ENCODE peak calls at places on chromosomes 5 and 9, in five cellular contexts. One of them, this sample, is unnamed.

GRCh38 chr5:68460147-68460760 is 244.7 kb downstream of the PIK3R1 start:
- DNase-seq in GM19239: peak
- DNase-seq in AG20443: peak
- DNase-seq in left lobe of liver: no peak
- DNase-seq in GM23248: peak
- DNase-seq in this sample: peak

GRCh38 chr5:149459891-149460290 is 80.8 kb upstream of the IL17B start:
- DNase-seq in GM19239: no peak
- DNase-seq in AG20443: no peak
- DNase-seq in left lobe of liver: no peak
- DNase-seq in GM23248: no peak
- DNase-seq in this sample: no peak

GRCh38 chr5:134873987-134874830 is at the start of gene TXNDC15:
- DNase-seq in GM19239: peak
- DNase-seq in AG20443: peak
- DNase-seq in left lobe of liver: peak
- DNase-seq in GM23248: peak
- DNase-seq in this sample: peak

GRCh38 chr5:162128117-162128516 is 60.5 kb downstream of the GABRG2 start:
- DNase-seq in GM19239: no peak
- DNase-seq in AG20443: no peak
- DNase-seq in left lobe of liver: no peak
- DNase-seq in GM23248: no peak
- DNase-seq in this sample: no peak

GRCh38 chr9:71628247-71628646 is 140.1 kb downstream of the CEMIP2 start:
- DNase-seq in GM19239: no peak
- DNase-seq in AG20443: peak
- DNase-seq in left lobe of liver: no peak
- DNase-seq in GM23248: peak
- DNase-seq in this sample: peak

GRCh38 chr5:112594060-112594850 is 143.4 kb upstream of the APC start:
- DNase-seq in GM19239: no peak
- DNase-seq in AG20443: peak
- DNase-seq in left lobe of liver: no peak
- DNase-seq in GM23248: peak
- DNase-seq in this sample: no peak

GRCh38 chr9:129635099-129635803 is 6.7 kb downstream of the ASB6 start:
- DNase-seq in GM19239: no peak
- DNase-seq in AG20443: no peak
- DNase-seq in left lobe of liver: no peak
- DNase-seq in GM23248: no peak
- DNase-seq in this sample: no peak

GRCh38 chr5:123178693-123179092 is 89.7 kb downstream of the PRDM6 start:
- DNase-seq in GM19239: no peak
- DNase-seq in AG20443: no peak
- DNase-seq in left lobe of liver: no peak
- DNase-seq in GM23248: no peak
- DNase-seq in this sample: no peak

GRCh38 chr9:131405429-131405828 is 11.5 kb downstream of the PRRC2B start:
- DNase-seq in GM19239: no peak
- DNase-seq in AG20443: peak
- DNase-seq in left lobe of liver: no peak
- DNase-seq in GM23248: peak
- DNase-seq in this sample: no peak

GRCh38 chr5:169875091-169875727 is 105.1 kb downstream of the INSYN2B start:
- DNase-seq in GM19239: no peak
- DNase-seq in AG20443: peak
- DNase-seq in left lobe of liver: no peak
- DNase-seq in GM23248: peak
- DNase-seq in this sample: no peak